ENCODE peak calls at places on chromosomes 11 and 22, in seven cellular contexts. G is A549, Q is stomach, O is ovary, M is SK-N-SH, C is suprapubic skin, B is tibial nerve. Z is an unnamed sample.

GRCh38 chr11:59226396-59226795 is 13.7 kb upstream of the MPEG1 start:
- DNase-seq in G (no peak), Q (no peak), O (no peak), M (no peak), C (no peak), B (no peak), Z (no peak)

GRCh38 chr11:9596926-9597325 is 23.5 kb downstream of the WEE1 start:
- DNase-seq in G (no peak), Q (no peak), O (no peak), M (no peak), C (no peak), B (no peak), Z (no peak)

GRCh38 chr22:38413085-38414008 is 41.7 kb downstream of the KCNJ4 start:
- DNase-seq in G (no peak), Q (peak), O (no peak), M (no peak), C (peak), B (no peak), Z (peak)

GRCh38 chr22:33883561-33883960 is 36.7 kb downstream of the LARGE1 start:
- DNase-seq in G (no peak), Q (no peak), O (no peak), M (no peak), C (no peak), B (no peak), Z (no peak)

GRCh38 chr22:40472036-40472435 is 101.6 kb downstream of the SGSM3 start:
- DNase-seq in G (no peak), Q (no peak), O (no peak), M (no peak), C (no peak), B (no peak), Z (no peak)

GRCh38 chr11:67463680-67464410 is 5.2 kb downstream of the TMEM134 start:
- DNase-seq in G (peak), Q (peak), O (peak), M (peak), C (peak), B (peak), Z (peak)

GRCh38 chr22:42296381-42296853 is 26.0 kb upstream of the TCF20 start:
- DNase-seq in G (no peak), Q (peak), O (peak), M (peak), C (no peak), B (no peak), Z (peak)

GRCh38 chr11:89381094-89381493 is 110.1 kb downstream of the NOX4 start:
- DNase-seq in G (peak), Q (no peak), O (no peak), M (no peak), C (no peak), B (no peak), Z (no peak)

GRCh38 chr22:46062971-46063631 is 86.1 kb upstream of the WNT7B start:
- DNase-seq in G (no peak), Q (peak), O (peak), M (peak), C (peak), B (peak), Z (peak)

GRCh38 chr11:59551651-59552521 is 40.5 kb downstream of the OR4D9 start:
- DNase-seq in G (peak), Q (no peak), O (peak), M (peak), C (no peak), B (no peak), Z (no peak)

GRCh38 chr11:78607691-78608090 is 33.0 kb upstream of the NARS2 start:
- DNase-seq in G (no peak), Q (peak), O (no peak), M (no peak), C (no peak), B (no peak), Z (no peak)

GRCh38 chr11:75869661-75870455 is 54.8 kb downstream of the UVRAG start:
- DNase-seq in G (no peak), Q (no peak), O (no peak), M (no peak), C (no peak), B (no peak), Z (no peak)

GRCh38 chr11:126426126-126426525 is 70.6 kb downstream of the ST3GAL4 start:
- DNase-seq in G (no peak), Q (no peak), O (no peak), M (no peak), C (no peak), B (no peak), Z (peak)

GRCh38 chr22:39456262-39457046 is at the start of gene MGAT3:
- DNase-seq in G (peak), Q (no peak), O (no peak), M (peak), C (no peak), B (no peak), Z (no peak)

GRCh38 chr11:108198833-108199232 is 23.6 kb downstream of the NPAT start:
- DNase-seq in G (no peak), Q (peak), O (no peak), M (no peak), C (no peak), B (no peak), Z (no peak)

GRCh38 chr11:23288001-23288783 is 427.9 kb upstream of the CCDC179 start:
- DNase-seq in G (no peak), Q (no peak), O (no peak), M (no peak), C (no peak), B (no peak), Z (no peak)

GRCh38 chr11:15119826-15120225 is 5.1 kb downstream of the INSC start:
- DNase-seq in G (no peak), Q (no peak), O (no peak), M (no peak), C (no peak), B (no peak), Z (no peak)

GRCh38 chr11:13423372-13423771 is 39.6 kb downstream of the BTBD10 start:
- DNase-seq in G (no peak), Q (no peak), O (no peak), M (no peak), C (no peak), B (no peak), Z (no peak)

GRCh38 chr11:6248248-6248647 is 9.4 kb downstream of the CNGA4 start:
- DNase-seq in G (no peak), Q (no peak), O (no peak), M (no peak), C (no peak), B (no peak), Z (no peak)

GRCh38 chr22:39130892-39131855 is 21.3 kb downstream of the CBX7 start:
- DNase-seq in G (no peak), Q (no peak), O (no peak), M (no peak), C (no peak), B (no peak), Z (no peak)

GRCh38 chr11:71248656-71249055 is 3.7 kb downstream of the SHANK2 start:
- DNase-seq in G (no peak), Q (no peak), O (no peak), M (peak), C (peak), B (no peak), Z (no peak)

GRCh38 chr22:28009272-28009827 is 90.3 kb upstream of the PITPNB start:
- DNase-seq in G (peak), Q (peak), O (peak), M (peak), C (peak), B (peak), Z (peak)

GRCh38 chr22:43098356-43098755 is 9.2 kb upstream of the TTLL1 start:
- DNase-seq in G (no peak), Q (no peak), O (no peak), M (no peak), C (no peak), B (no peak), Z (no peak)

GRCh38 chr11:92322225-92322624 is 97.6 kb downstream of the FAT3 start:
- DNase-seq in G (no peak), Q (no peak), O (no peak), M (no peak), C (no peak), B (no peak), Z (no peak)

GRCh38 chr11:113192121-113192925 is 122.1 kb upstream of the TTC12 start:
- DNase-seq in G (no peak), Q (no peak), O (no peak), M (peak), C (no peak), B (no peak), Z (no peak)

GRCh38 chr22:23264610-23265388 is 84.5 kb downstream of the BCR start:
- DNase-seq in G (no peak), Q (peak), O (peak), M (no peak), C (no peak), B (no peak), Z (no peak)

GRCh38 chr22:50185384-50186087 is at the start of gene TRABD:
- DNase-seq in G (peak), Q (peak), O (peak), M (peak), C (peak), B (peak), Z (peak)

GRCh38 chr11:113274708-113275582 is 39.4 kb upstream of the TTC12 start:
- DNase-seq in G (peak), Q (no peak), O (no peak), M (peak), C (peak), B (no peak), Z (no peak)

GRCh38 chr11:57751676-57752253 is at the start of gene BTBD18:
- DNase-seq in G (peak), Q (peak), O (no peak), M (peak), C (no peak), B (no peak), Z (peak)

GRCh38 chr22:47178339-47178738 is 415.9 kb downstream of the TBC1D22A start:
- DNase-seq in G (no peak), Q (no peak), O (no peak), M (no peak), C (no peak), B (peak), Z (no peak)

GRCh38 chr11:30583505-30584280 is 2.5 kb downstream of the MPPED2 start:
- DNase-seq in G (no peak), Q (no peak), O (no peak), M (peak), C (no peak), B (no peak), Z (peak)

GRCh38 chr11:108836541-108836940 is 171.7 kb downstream of the DDX10 start:
- DNase-seq in G (no peak), Q (no peak), O (no peak), M (no peak), C (no peak), B (no peak), Z (no peak)

GRCh38 chr11:74636633-74637184 is 44.3 kb downstream of the POLD3 start:
- DNase-seq in G (peak), Q (no peak), O (no peak), M (no peak), C (no peak), B (no peak), Z (no peak)

GRCh38 chr11:59173080-59173963 is 1.4 kb downstream of the DTX4 start:
- DNase-seq in G (no peak), Q (peak), O (peak), M (peak), C (peak), B (no peak), Z (peak)

GRCh38 chr11:133678211-133678610 is 145.9 kb upstream of the OPCML start:
- DNase-seq in G (no peak), Q (no peak), O (no peak), M (no peak), C (no peak), B (no peak), Z (no peak)

GRCh38 chr22:43446037-43446803 is 34.4 kb downstream of the MPPED1 start:
- DNase-seq in G (peak), Q (no peak), O (no peak), M (no peak), C (no peak), B (no peak), Z (no peak)

GRCh38 chr22:32855023-32855756 is 53.7 kb downstream of the TIMP3 start:
- DNase-seq in G (no peak), Q (no peak), O (no peak), M (no peak), C (no peak), B (no peak), Z (no peak)

GRCh38 chr11:122153746-122154145 is 37.7 kb upstream of the BLID start:
- DNase-seq in G (no peak), Q (no peak), O (no peak), M (no peak), C (no peak), B (no peak), Z (no peak)

GRCh38 chr11:110305169-110306018 is 9.0 kb upstream of the RDX start:
- DNase-seq in G (peak), Q (no peak), O (no peak), M (peak), C (no peak), B (no peak), Z (no peak)
- TF ChIP-seq EP300 in G (peak), Q (no peak), O (no peak), M (peak), C (no peak), B (no peak), Z (no peak)

DNA sequence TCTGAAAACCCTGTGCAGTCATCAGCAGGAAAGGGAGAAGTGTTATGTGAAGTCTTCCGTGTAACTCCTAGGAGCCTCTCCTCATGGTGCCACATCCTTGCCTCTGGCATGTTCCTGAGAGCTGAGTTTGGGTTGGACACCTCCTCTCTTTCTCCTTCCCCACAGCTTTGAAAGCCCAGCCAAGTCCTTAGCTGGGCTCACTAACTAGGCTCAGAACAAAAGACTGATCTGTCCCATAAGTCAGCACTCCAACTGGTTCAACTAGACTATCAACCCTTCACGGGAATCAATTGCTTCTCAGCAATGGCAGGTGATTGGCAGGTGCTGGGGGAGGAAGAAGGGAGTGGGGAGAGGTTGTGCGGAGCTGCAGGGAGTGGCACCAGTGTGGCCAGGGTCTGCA is 509.9 kb upstream of the B3GAT1 start:
- DNase-seq in G (no peak), Q (no peak), O (no peak), M (no peak), C (no peak), B (no peak), Z (no peak)
- TF ChIP-seq EP300 in G (no peak), Q (no peak), O (no peak), M (no peak), C (no peak), B (no peak), Z (no peak)

DNA sequence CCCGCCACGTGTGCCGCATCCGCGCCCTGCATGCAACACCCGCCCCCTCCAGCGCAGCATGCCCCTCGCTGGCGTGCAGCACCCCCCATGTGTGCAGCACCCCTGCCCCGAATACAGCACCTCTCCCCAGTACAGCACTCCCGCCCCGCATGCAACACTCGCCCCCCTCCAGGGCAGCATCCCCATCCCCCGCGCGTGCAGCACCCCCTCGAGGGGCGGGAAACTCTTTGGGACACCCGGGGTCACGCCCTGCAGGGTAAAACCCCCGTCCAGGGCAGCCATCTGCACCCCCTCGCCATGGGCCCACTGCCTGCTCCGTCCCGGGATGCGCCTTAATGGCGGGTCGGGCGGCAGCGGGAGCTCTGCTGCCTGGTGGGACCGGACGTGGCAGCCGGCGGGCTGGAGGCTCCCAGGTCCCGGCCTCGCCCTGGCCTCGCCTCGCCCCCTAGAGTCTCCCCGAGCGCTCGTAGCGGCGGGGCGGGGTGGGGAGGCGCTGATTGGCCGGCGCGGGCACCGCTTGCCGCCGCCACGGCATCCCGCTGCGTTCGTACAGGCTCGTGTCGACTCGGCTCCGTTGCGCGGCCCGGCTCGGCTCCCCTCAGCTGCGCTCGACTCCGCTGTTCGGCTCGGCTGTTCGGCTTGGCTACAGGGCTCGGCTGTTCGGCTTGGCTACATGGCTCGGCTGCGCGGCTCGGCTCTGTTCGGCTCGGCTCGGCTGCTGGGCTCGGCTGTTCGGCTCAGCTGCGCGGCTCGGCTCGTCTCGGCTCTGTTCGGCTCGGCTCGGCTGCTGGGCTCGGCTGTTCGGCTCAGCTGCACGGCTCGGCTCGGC is 417 bp upstream of the BRSK2 start:
- DNase-seq in G (peak), Q (peak), O (peak), M (peak), C (peak), B (peak), Z (peak)
- TF ChIP-seq EP300 in G (no peak), Q (no peak), O (no peak), M (no peak), C (no peak), B (no peak), Z (no peak)

GRCh38 chr11:65558002-65558784 is at the start of gene LTBP3:
- DNase-seq in G (peak), Q (peak), O (peak), M (peak), C (no peak), B (peak), Z (peak)
- TF ChIP-seq EP300 in G (no peak), Q (no peak), O (no peak), M (no peak), C (no peak), B (peak), Z (no peak)

GRCh38 chr11:17699157-17700114 is 19.9 kb upstream of the MYOD1 start:
- DNase-seq in G (no peak), Q (no peak), O (no peak), M (no peak), C (no peak), B (no peak), Z (no peak)
- TF ChIP-seq EP300 in G (no peak), Q (no peak), O (no peak), M (no peak), C (no peak), B (no peak), Z (no peak)

DNA sequence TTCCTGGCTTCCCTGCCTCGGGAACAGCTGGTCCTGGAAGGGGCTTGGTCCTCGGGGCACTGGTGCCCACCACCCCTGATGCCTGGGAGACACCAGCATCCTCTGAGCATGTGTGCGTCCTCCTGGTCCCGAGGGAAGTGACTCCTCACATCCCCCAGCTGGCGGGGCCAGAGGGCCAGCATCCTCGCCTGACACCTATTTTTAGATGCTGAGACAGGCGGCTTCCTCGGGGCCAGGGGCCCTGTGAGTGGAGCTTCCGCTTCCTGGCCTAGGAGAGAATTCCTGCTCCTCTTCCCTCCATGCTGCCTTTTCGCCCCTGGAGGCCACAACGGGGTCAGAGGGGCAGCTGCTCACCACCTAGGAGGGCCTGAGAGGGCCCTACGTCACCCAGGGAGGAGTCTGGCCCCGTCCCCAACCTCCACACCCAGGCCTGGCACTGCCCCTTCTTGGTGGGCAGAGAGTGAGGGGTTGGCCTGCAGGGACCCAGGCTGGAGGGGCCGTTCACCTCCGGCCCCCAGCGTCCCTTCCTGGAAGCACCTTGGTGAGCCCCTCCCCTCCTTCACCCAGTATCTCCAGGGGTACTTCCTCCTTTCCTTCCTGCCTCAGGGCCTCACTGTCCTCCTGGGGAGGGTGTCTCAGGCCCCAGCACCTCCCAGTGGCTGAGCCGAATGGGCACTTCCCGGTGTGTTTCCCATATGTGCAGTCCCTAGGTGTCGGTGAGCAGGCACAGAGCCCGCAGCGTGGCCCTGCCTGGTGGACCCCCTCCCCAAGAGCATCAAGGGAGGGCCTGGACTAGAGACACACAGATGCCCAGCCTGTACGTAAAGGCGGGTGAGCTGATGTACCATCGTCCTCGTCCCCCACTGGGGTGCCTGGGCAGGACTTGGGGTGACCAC is 6.1 kb downstream of the CD81 start:
- DNase-seq in G (no peak), Q (no peak), O (peak), M (no peak), C (no peak), B (no peak), Z (peak)
- TF ChIP-seq EP300 in G (no peak), Q (no peak), O (no peak), M (no peak), C (no peak), B (no peak), Z (no peak)

DNA sequence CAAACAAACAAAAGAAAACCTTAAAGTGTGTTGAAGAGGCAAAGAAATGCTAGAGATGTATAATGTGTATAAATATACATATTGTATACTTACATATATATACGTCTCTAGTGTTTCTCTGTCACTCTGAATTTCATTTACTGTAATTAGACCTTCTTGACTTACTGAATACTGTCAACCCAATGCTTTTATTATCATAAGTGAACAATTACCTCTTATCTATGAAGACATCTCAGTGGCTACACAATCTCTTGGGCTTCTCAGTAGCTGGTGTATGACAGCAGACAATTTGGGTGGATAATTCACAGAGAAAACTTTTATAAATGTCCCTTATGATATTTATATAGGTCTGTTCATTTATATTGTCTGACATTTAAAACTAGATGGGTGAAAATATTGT is 664.1 kb upstream of the ANO3 start:
- DNase-seq in G (no peak), Q (no peak), O (no peak), M (no peak), C (no peak), B (no peak), Z (no peak)
- TF ChIP-seq EP300 in G (no peak), Q (no peak), O (no peak), M (no peak), C (no peak), B (no peak), Z (no peak)